ENCODE peak calls at places on chromosome 3, in six cellular contexts. One of them, this sample, is unnamed.

GRCh38 chr3:32816439-32817194 is 1.2 kb upstream of the TRIM71 start:
- DNase-seq in type B pancreatic cell: peak
- DNase-seq in GF-D8: no peak
- DNase-seq in NCI-H187 treated with DMSO at 0.1 percent for 48 hours: no peak
- DNase-seq in Daoy: peak
- DNase-seq in SJSA1: no peak
- DNase-seq in this sample: no peak

GRCh38 chr3:180987344-180987743 is 2.2 kb downstream of the DNAJC19 start:
- DNase-seq in type B pancreatic cell: no peak
- DNase-seq in GF-D8: no peak
- DNase-seq in NCI-H187 treated with DMSO at 0.1 percent for 48 hours: no peak
- DNase-seq in Daoy: no peak
- DNase-seq in SJSA1: no peak
- DNase-seq in this sample: no peak

GRCh38 chr3:18080198-18080689 is 337.8 kb upstream of the TBC1D5 start:
- DNase-seq in type B pancreatic cell: no peak
- DNase-seq in GF-D8: no peak
- DNase-seq in NCI-H187 treated with DMSO at 0.1 percent for 48 hours: no peak
- DNase-seq in Daoy: no peak
- DNase-seq in SJSA1: no peak
- DNase-seq in this sample: no peak

GRCh38 chr3:48765376-48765775 is 48.4 kb upstream of the IP6K2 start:
- DNase-seq in type B pancreatic cell: no peak
- DNase-seq in GF-D8: peak
- DNase-seq in NCI-H187 treated with DMSO at 0.1 percent for 48 hours: no peak
- DNase-seq in Daoy: no peak
- DNase-seq in SJSA1: no peak
- DNase-seq in this sample: no peak

GRCh38 chr3:77412591-77412990 is 372.7 kb downstream of the ROBO2 start:
- DNase-seq in type B pancreatic cell: no peak
- DNase-seq in GF-D8: no peak
- DNase-seq in NCI-H187 treated with DMSO at 0.1 percent for 48 hours: no peak
- DNase-seq in Daoy: no peak
- DNase-seq in SJSA1: no peak
- DNase-seq in this sample: no peak

GRCh38 chr3:167787440-167787839 is 51.9 kb downstream of the SERPINI1 start:
- DNase-seq in type B pancreatic cell: no peak
- DNase-seq in GF-D8: no peak
- DNase-seq in NCI-H187 treated with DMSO at 0.1 percent for 48 hours: no peak
- DNase-seq in Daoy: no peak
- DNase-seq in SJSA1: no peak
- DNase-seq in this sample: no peak

GRCh38 chr3:171736556-171736955 is 73.7 kb downstream of the PLD1 start:
- DNase-seq in type B pancreatic cell: no peak
- DNase-seq in GF-D8: no peak
- DNase-seq in NCI-H187 treated with DMSO at 0.1 percent for 48 hours: no peak
- DNase-seq in Daoy: no peak
- DNase-seq in SJSA1: no peak
- DNase-seq in this sample: no peak

GRCh38 chr3:185076219-185076618 is 76.6 kb downstream of the C3orf70 start:
- DNase-seq in type B pancreatic cell: no peak
- DNase-seq in GF-D8: no peak
- DNase-seq in NCI-H187 treated with DMSO at 0.1 percent for 48 hours: no peak
- DNase-seq in Daoy: no peak
- DNase-seq in SJSA1: no peak
- DNase-seq in this sample: no peak

GRCh38 chr3:59685432-59685831 is 635.6 kb upstream of the CFAP20DC start:
- DNase-seq in type B pancreatic cell: no peak
- DNase-seq in GF-D8: no peak
- DNase-seq in NCI-H187 treated with DMSO at 0.1 percent for 48 hours: no peak
- DNase-seq in Daoy: no peak
- DNase-seq in SJSA1: no peak
- DNase-seq in this sample: no peak

GRCh38 chr3:141575879-141576743 is 89.3 kb downstream of the RASA2 start:
- DNase-seq in type B pancreatic cell: no peak
- DNase-seq in GF-D8: no peak
- DNase-seq in NCI-H187 treated with DMSO at 0.1 percent for 48 hours: no peak
- DNase-seq in Daoy: no peak
- DNase-seq in SJSA1: no peak
- DNase-seq in this sample: no peak

GRCh38 chr3:15757824-15758223 is 40.0 kb downstream of the ANKRD28 start:
- DNase-seq in type B pancreatic cell: no peak
- DNase-seq in GF-D8: no peak
- DNase-seq in NCI-H187 treated with DMSO at 0.1 percent for 48 hours: no peak
- DNase-seq in Daoy: no peak
- DNase-seq in SJSA1: no peak
- DNase-seq in this sample: no peak